ENCODE peak calls at places on chromosome 21, in ten cellular contexts. One of them, this sample, is unnamed.

GRCh38 chr21:42568834-42569731 is 55.4 kb downstream of the SLC37A1 start:
- DNase-seq in left lung: peak; percentile 35
- DNase-seq in heart left ventricle: peak; percentile 18
- DNase-seq in naive thymus-derived CD4-positive, alpha-beta T cell: no peak
- DNase-seq in colonic mucosa: no peak
- DNase-seq in left ventricle myocardium inferior: no peak
- DNase-seq in CD4-positive, CD25-positive, alpha-beta regulatory T cell: no peak
- DNase-seq in astrocyte: no peak
- DNase-seq in fibroblast of lung: no peak
- DNase-seq in thyroid gland: peak; percentile 88
- DNase-seq in this sample: no peak

GRCh38 chr21:22791376-22791775 is 1793.2 kb downstream of the NCAM2 start:
- DNase-seq in astrocyte: no peak
- DNase-seq in left lung: no peak
- DNase-seq in CD4-positive, CD25-positive, alpha-beta regulatory T cell: no peak
- DNase-seq in colonic mucosa: no peak
- DNase-seq in fibroblast of lung: no peak
- DNase-seq in left ventricle myocardium inferior: no peak
- DNase-seq in naive thymus-derived CD4-positive, alpha-beta T cell: no peak
- DNase-seq in heart left ventricle: no peak
- DNase-seq in thyroid gland: no peak
- DNase-seq in this sample: no peak

GRCh38 chr21:43703068-43703880 is 15.7 kb upstream of the PDXK start:
- DNase-seq in thyroid gland: peak; percentile 67
- DNase-seq in colonic mucosa: peak; percentile 68
- DNase-seq in fibroblast of lung: peak; percentile 74
- DNase-seq in naive thymus-derived CD4-positive, alpha-beta T cell: no peak
- DNase-seq in CD4-positive, CD25-positive, alpha-beta regulatory T cell: peak; percentile 49
- DNase-seq in astrocyte: peak; percentile 72
- DNase-seq in heart left ventricle: peak; percentile 72
- DNase-seq in left lung: peak; percentile 67
- DNase-seq in left ventricle myocardium inferior: peak; percentile 71
- DNase-seq in this sample: peak; percentile 70

GRCh38 chr21:26120833-26121232 is 49.7 kb downstream of the APP start:
- DNase-seq in thyroid gland: no peak
- DNase-seq in colonic mucosa: no peak
- DNase-seq in left ventricle myocardium inferior: no peak
- DNase-seq in left lung: no peak
- DNase-seq in naive thymus-derived CD4-positive, alpha-beta T cell: no peak
- DNase-seq in astrocyte: no peak
- DNase-seq in CD4-positive, CD25-positive, alpha-beta regulatory T cell: no peak
- DNase-seq in heart left ventricle: no peak
- DNase-seq in fibroblast of lung: no peak
- DNase-seq in this sample: peak; percentile 2

GRCh38 chr21:32538147-32538792 is 47.1 kb downstream of the TCP10L start:
- DNase-seq in fibroblast of lung: no peak
- DNase-seq in colonic mucosa: no peak
- DNase-seq in CD4-positive, CD25-positive, alpha-beta regulatory T cell: peak; percentile 21
- DNase-seq in heart left ventricle: no peak
- DNase-seq in astrocyte: no peak
- DNase-seq in thyroid gland: no peak
- DNase-seq in naive thymus-derived CD4-positive, alpha-beta T cell: peak; percentile 4
- DNase-seq in left ventricle myocardium inferior: no peak
- DNase-seq in left lung: no peak
- DNase-seq in this sample: no peak

GRCh38 chr21:46325073-46325912 is 1.3 kb downstream of the PCNT start:
- DNase-seq in colonic mucosa: peak; percentile 60
- DNase-seq in left ventricle myocardium inferior: peak; percentile 42
- DNase-seq in thyroid gland: peak; percentile 38
- DNase-seq in naive thymus-derived CD4-positive, alpha-beta T cell: peak; percentile 3
- DNase-seq in astrocyte: peak; percentile 28
- DNase-seq in heart left ventricle: peak; percentile 66
- DNase-seq in CD4-positive, CD25-positive, alpha-beta regulatory T cell: peak; percentile 57
- DNase-seq in fibroblast of lung: peak; percentile 54
- DNase-seq in left lung: peak; percentile 55
- DNase-seq in this sample: peak; percentile 75

GRCh38 chr21:31710586-31710985 is 21.3 kb downstream of the SCAF4 start:
- DNase-seq in left ventricle myocardium inferior: no peak
- DNase-seq in astrocyte: peak; percentile 86
- DNase-seq in thyroid gland: no peak
- DNase-seq in colonic mucosa: no peak
- DNase-seq in heart left ventricle: no peak
- DNase-seq in fibroblast of lung: peak; percentile 87
- DNase-seq in CD4-positive, CD25-positive, alpha-beta regulatory T cell: no peak
- DNase-seq in naive thymus-derived CD4-positive, alpha-beta T cell: no peak
- DNase-seq in left lung: no peak
- DNase-seq in this sample: no peak

GRCh38 chr21:14757533-14758327 is 211.6 kb upstream of the SAMSN1 start:
- DNase-seq in heart left ventricle: no peak
- DNase-seq in colonic mucosa: no peak
- DNase-seq in astrocyte: no peak
- DNase-seq in fibroblast of lung: no peak
- DNase-seq in naive thymus-derived CD4-positive, alpha-beta T cell: no peak
- DNase-seq in left lung: no peak
- DNase-seq in left ventricle myocardium inferior: no peak
- DNase-seq in CD4-positive, CD25-positive, alpha-beta regulatory T cell: no peak
- DNase-seq in thyroid gland: no peak
- DNase-seq in this sample: no peak

GRCh38 chr21:21385404-21385803 is 387.2 kb downstream of the NCAM2 start:
- DNase-seq in thyroid gland: no peak
- DNase-seq in left lung: no peak
- DNase-seq in heart left ventricle: no peak
- DNase-seq in fibroblast of lung: peak; percentile 6
- DNase-seq in astrocyte: peak; percentile 4
- DNase-seq in CD4-positive, CD25-positive, alpha-beta regulatory T cell: no peak
- DNase-seq in naive thymus-derived CD4-positive, alpha-beta T cell: no peak
- DNase-seq in colonic mucosa: no peak
- DNase-seq in left ventricle myocardium inferior: no peak
- DNase-seq in this sample: no peak

GRCh38 chr21:44054710-44055109 is 42.6 kb downstream of the TRAPPC10 start:
- DNase-seq in fibroblast of lung: peak; percentile 78
- DNase-seq in left lung: no peak
- DNase-seq in thyroid gland: peak; percentile 74
- DNase-seq in naive thymus-derived CD4-positive, alpha-beta T cell: no peak
- DNase-seq in colonic mucosa: no peak
- DNase-seq in astrocyte: peak; percentile 64
- DNase-seq in CD4-positive, CD25-positive, alpha-beta regulatory T cell: no peak
- DNase-seq in left ventricle myocardium inferior: no peak
- DNase-seq in heart left ventricle: no peak
- DNase-seq in this sample: no peak

GRCh38 chr21:42021751-42022430 is 11.7 kb upstream of the ZBTB21 start:
- DNase-seq in heart left ventricle: no peak
- DNase-seq in naive thymus-derived CD4-positive, alpha-beta T cell: no peak
- DNase-seq in astrocyte: no peak
- DNase-seq in thyroid gland: no peak
- DNase-seq in left ventricle myocardium inferior: no peak
- DNase-seq in colonic mucosa: no peak
- DNase-seq in left lung: no peak
- DNase-seq in fibroblast of lung: no peak
- DNase-seq in CD4-positive, CD25-positive, alpha-beta regulatory T cell: no peak
- DNase-seq in this sample: peak; percentile 30

GRCh38 chr21:42381347-42381984 is 14.4 kb downstream of the TMPRSS3 start:
- DNase-seq in fibroblast of lung: peak; percentile 26
- DNase-seq in colonic mucosa: peak; percentile 85
- DNase-seq in left ventricle myocardium inferior: no peak
- DNase-seq in heart left ventricle: no peak
- DNase-seq in thyroid gland: peak; percentile 72
- DNase-seq in naive thymus-derived CD4-positive, alpha-beta T cell: no peak
- DNase-seq in CD4-positive, CD25-positive, alpha-beta regulatory T cell: peak; percentile 34
- DNase-seq in astrocyte: peak; percentile 6
- DNase-seq in left lung: peak; percentile 53
- DNase-seq in this sample: no peak

GRCh38 chr21:34670962-34671348 is 2.2 kb downstream of the CLIC6 start:
- DNase-seq in left lung: no peak
- DNase-seq in naive thymus-derived CD4-positive, alpha-beta T cell: no peak
- DNase-seq in fibroblast of lung: no peak
- DNase-seq in CD4-positive, CD25-positive, alpha-beta regulatory T cell: no peak
- DNase-seq in left ventricle myocardium inferior: no peak
- DNase-seq in heart left ventricle: no peak
- DNase-seq in astrocyte: no peak
- DNase-seq in colonic mucosa: no peak
- DNase-seq in thyroid gland: no peak
- DNase-seq in this sample: no peak
- H3K4me3 ChIP-seq in left lung: peak overlapping the region; percentile 57
- H3K4me3 ChIP-seq in naive thymus-derived CD4-positive, alpha-beta T cell: peak overlapping the region; percentile 33
- H3K4me3 ChIP-seq in fibroblast of lung: peak overlapping the region; percentile 24
- H3K4me3 ChIP-seq in CD4-positive, CD25-positive, alpha-beta regulatory T cell: no peak overlapping the region
- H3K4me3 ChIP-seq in left ventricle myocardium inferior: peak overlapping the region; percentile 70
- H3K4me3 ChIP-seq in heart left ventricle: peak overlapping the region; percentile 51
- H3K4me3 ChIP-seq in astrocyte: no peak overlapping the region
- H3K4me3 ChIP-seq in colonic mucosa: peak overlapping the region; percentile 63
- H3K4me3 ChIP-seq in thyroid gland: no peak overlapping the region
- H3K4me3 ChIP-seq in this sample: no peak overlapping the region

GRCh38 chr21:45094412-45094811 is 20.0 kb downstream of the ADARB1 start:
- DNase-seq in naive thymus-derived CD4-positive, alpha-beta T cell: no peak
- DNase-seq in fibroblast of lung: no peak
- DNase-seq in left lung: no peak
- DNase-seq in heart left ventricle: no peak
- DNase-seq in astrocyte: no peak
- DNase-seq in colonic mucosa: no peak
- DNase-seq in thyroid gland: no peak
- DNase-seq in CD4-positive, CD25-positive, alpha-beta regulatory T cell: no peak
- DNase-seq in left ventricle myocardium inferior: no peak
- DNase-seq in this sample: no peak
- H3K4me1 ChIP-seq in naive thymus-derived CD4-positive, alpha-beta T cell: no peaks in the 10 kb centered on the region
- H3K4me1 ChIP-seq in fibroblast of lung: no peaks in the 10 kb centered on the region
- H3K4me1 ChIP-seq in left lung: peaks cover 45% of the 10 kb centered on the region
- H3K4me1 ChIP-seq in heart left ventricle: peaks cover 51% of the 10 kb centered on the region
- H3K4me1 ChIP-seq in astrocyte: no peaks in the 10 kb centered on the region
- H3K4me1 ChIP-seq in colonic mucosa: no peaks in the 10 kb centered on the region
- H3K4me1 ChIP-seq in thyroid gland: peaks cover 2% of the 10 kb centered on the region
- H3K4me1 ChIP-seq in CD4-positive, CD25-positive, alpha-beta regulatory T cell: no peaks in the 10 kb centered on the region
- H3K4me1 ChIP-seq in left ventricle myocardium inferior: peaks cover 97% of the 10 kb centered on the region
- H3K4me1 ChIP-seq in this sample: no peaks in the 10 kb centered on the region

GRCh38 chr21:38352536-38353219 is 95.9 kb downstream of the KCNJ15 start:
- DNase-seq in fibroblast of lung: peak; percentile 64
- DNase-seq in naive thymus-derived CD4-positive, alpha-beta T cell: peak; percentile 39
- DNase-seq in colonic mucosa: peak; percentile 59
- DNase-seq in left ventricle myocardium inferior: peak; percentile 25
- DNase-seq in astrocyte: peak; percentile 55
- DNase-seq in heart left ventricle: no peak
- DNase-seq in CD4-positive, CD25-positive, alpha-beta regulatory T cell: no peak
- DNase-seq in left lung: peak; percentile 70
- DNase-seq in thyroid gland: peak; percentile 78
- DNase-seq in this sample: no peak
- H3K4me3 ChIP-seq in fibroblast of lung: no peak overlapping the region
- H3K4me3 ChIP-seq in naive thymus-derived CD4-positive, alpha-beta T cell: no peak overlapping the region
- H3K4me3 ChIP-seq in colonic mucosa: no peak overlapping the region
- H3K4me3 ChIP-seq in left ventricle myocardium inferior: peak overlapping the region; percentile 2
- H3K4me3 ChIP-seq in astrocyte: no peak overlapping the region
- H3K4me3 ChIP-seq in heart left ventricle: no peak overlapping the region
- H3K4me3 ChIP-seq in CD4-positive, CD25-positive, alpha-beta regulatory T cell: no peak overlapping the region
- H3K4me3 ChIP-seq in left lung: no peak overlapping the region
- H3K4me3 ChIP-seq in thyroid gland: no peak overlapping the region
- H3K4me3 ChIP-seq in this sample: no peak overlapping the region

GRCh38 chr21:45318146-45318555 is 30.5 kb upstream of the POFUT2 start:
- DNase-seq in astrocyte: no peak
- DNase-seq in CD4-positive, CD25-positive, alpha-beta regulatory T cell: no peak
- DNase-seq in colonic mucosa: no peak
- DNase-seq in naive thymus-derived CD4-positive, alpha-beta T cell: no peak
- DNase-seq in heart left ventricle: peak; percentile 27
- DNase-seq in left lung: peak; percentile 27
- DNase-seq in left ventricle myocardium inferior: no peak
- DNase-seq in fibroblast of lung: no peak
- DNase-seq in thyroid gland: no peak
- DNase-seq in this sample: no peak
- H3K4me1 ChIP-seq in astrocyte: peaks cover 41% of the 10 kb centered on the region
- H3K4me1 ChIP-seq in CD4-positive, CD25-positive, alpha-beta regulatory T cell: peaks cover 14% of the 10 kb centered on the region
- H3K4me1 ChIP-seq in colonic mucosa: no peaks in the 10 kb centered on the region
- H3K4me1 ChIP-seq in naive thymus-derived CD4-positive, alpha-beta T cell: no peaks in the 10 kb centered on the region
- H3K4me1 ChIP-seq in heart left ventricle: peaks cover 33% of the 10 kb centered on the region
- H3K4me1 ChIP-seq in left lung: peaks cover 42% of the 10 kb centered on the region
- H3K4me1 ChIP-seq in left ventricle myocardium inferior: peaks cover 56% of the 10 kb centered on the region
- H3K4me1 ChIP-seq in fibroblast of lung: peaks cover 37% of the 10 kb centered on the region
- H3K4me1 ChIP-seq in thyroid gland: peaks cover 62% of the 10 kb centered on the region
- H3K4me1 ChIP-seq in this sample: peaks cover 8% of the 10 kb centered on the region